ENCODE peak calls at places on chromosomes 3 and 15, in four cellular contexts. T is cardiac muscle cell; I is dorsolateral prefrontal cortex; Z is CD8-positive, alpha-beta T cell. Q is an unnamed sample.

GRCh38 chr3:106635271-106635670 is 742.0 kb upstream of the CCDC54 start:
- DNase-seq in Z (no peak), T (no peak), I (no peak), Q (no peak)

GRCh38 chr15:96066852-96067490 is 263.5 kb upstream of the NR2F2 start:
- DNase-seq in I (no peak), T (no peak), Z (no peak), Q (no peak)

GRCh38 chr3:158735296-158736033 is 3.2 kb upstream of the RARRES1 start:
- DNase-seq in I (no peak), Z (no peak), T (no peak), Q (no peak)

GRCh38 chr15:92097473-92098178 is 244.1 kb downstream of the SLCO3A1 start:
- DNase-seq in I (peak), T (peak), Z (peak), Q (no peak)

GRCh38 chr15:56496635-56497034 is 31.7 kb upstream of the MNS1 start:
- DNase-seq in T (peak), I (no peak), Z (no peak), Q (no peak)

GRCh38 chr3:143146875-143147274 is 27.3 kb downstream of the CHST2 start:
- DNase-seq in I (no peak), T (no peak), Z (no peak), Q (no peak)

GRCh38 chr3:5568451-5568850 is 380.9 kb downstream of the EDEM1 start:
- DNase-seq in Z (no peak), T (peak), I (no peak), Q (no peak)

GRCh38 chr3:6449099-6449498 is 411.8 kb upstream of the GRM7 start:
- DNase-seq in T (no peak), Z (no peak), I (no peak), Q (no peak)

GRCh38 chr3:124117486-124117885 is 125.6 kb upstream of the ROPN1 start:
- DNase-seq in T (no peak), I (peak), Z (no peak), Q (no peak)

GRCh38 chr15:98187549-98187948 is 227.0 kb downstream of the ARRDC4 start:
- DNase-seq in T (no peak), Z (no peak), I (no peak), Q (no peak)

GRCh38 chr15:65182538-65182937 is 2.6 kb downstream of the CLPX start:
- DNase-seq in T (no peak), I (no peak), Z (no peak), Q (no peak)

GRCh38 chr15:38882226-38882625 is 317.6 kb upstream of the RASGRP1 start:
- DNase-seq in I (no peak), Z (no peak), T (no peak), Q (no peak)

GRCh38 chr15:58179741-58180381 is 41.7 kb downstream of the AQP9 start:
- DNase-seq in T (no peak), I (no peak), Z (no peak), Q (no peak)

GRCh38 chr3:174681784-174682183 is 177.3 kb upstream of the NAALADL2 start:
- DNase-seq in I (no peak), T (no peak), Z (no peak), Q (no peak)

GRCh38 chr15:87032291-87032690 is 952.6 kb downstream of the AGBL1 start:
- DNase-seq in I (no peak), T (no peak), Z (no peak), Q (no peak)

GRCh38 chr3:142028174-142028833 is 121.0 kb downstream of the TFDP2 start:
- DNase-seq in T (peak), I (no peak), Z (no peak), Q (no peak)

GRCh38 chr15:40096094-40096876 is 12.4 kb downstream of the BMF start:
- DNase-seq in I (no peak), T (no peak), Z (no peak), Q (no peak)

GRCh38 chr15:47523669-47524068 is 193.6 kb upstream of the SEMA6D start:
- DNase-seq in T (peak), Z (no peak), I (no peak), Q (no peak)

GRCh38 chr15:52295421-52295991 is at the start of gene MYO5C:
- DNase-seq in Z (no peak), I (peak), T (peak), Q (peak)

GRCh38 chr3:29144361-29144760 is 136.5 kb upstream of the RBMS3 start:
- DNase-seq in Z (no peak), T (peak), I (no peak), Q (no peak)

GRCh38 chr3:69997486-69998307 is 1.8 kb upstream of the SAMMSON start:
- DNase-seq in Z (no peak), I (no peak), T (no peak), Q (no peak)

GRCh38 chr3:32413845-32414526 is 22.3 kb downstream of the CMTM7 start:
- DNase-seq in I (no peak), Z (no peak), T (no peak), Q (no peak)

GRCh38 chr3:113914646-113915045 is 33.2 kb upstream of the ZDHHC23 start:
- DNase-seq in Z (no peak), I (no peak), T (no peak), Q (no peak)

GRCh38 chr3:24101676-24102168 is 156.6 kb downstream of the NR1D2 start:
- DNase-seq in I (no peak), Z (no peak), T (no peak), Q (no peak)

GRCh38 chr3:127634653-127635052 is 5.7 kb downstream of the PODXL2 start:
- DNase-seq in Z (no peak), T (no peak), I (no peak), Q (no peak)

GRCh38 chr3:44252332-44252731 is 10.6 kb downstream of the TOPAZ1 start:
- DNase-seq in Z (no peak), I (no peak), T (no peak), Q (no peak)

GRCh38 chr15:72680931-72681330 is 5.1 kb downstream of the HIGD2B start:
- DNase-seq in I (no peak), T (no peak), Z (no peak), Q (no peak)

GRCh38 chr15:61689067-61689466 is 371.2 kb downstream of the VPS13C start:
- DNase-seq in Z (no peak), I (no peak), T (no peak), Q (no peak)

GRCh38 chr3:64209866-64210609 is 15.2 kb downstream of the PRICKLE2 start:
- DNase-seq in Z (no peak), T (no peak), I (peak), Q (peak)
- H3K27ac ChIP-seq in Z (no peak), T (no peak), I (no peak), Q (peak)

GRCh38 chr3:194141415-194142155 is 5.6 kb downstream of the HES1 start:
- DNase-seq in I (peak), Z (no peak), T (peak), Q (peak)
- H3K27ac ChIP-seq in I (no peak), Z (no peak), T (peak), Q (peak)

DNA sequence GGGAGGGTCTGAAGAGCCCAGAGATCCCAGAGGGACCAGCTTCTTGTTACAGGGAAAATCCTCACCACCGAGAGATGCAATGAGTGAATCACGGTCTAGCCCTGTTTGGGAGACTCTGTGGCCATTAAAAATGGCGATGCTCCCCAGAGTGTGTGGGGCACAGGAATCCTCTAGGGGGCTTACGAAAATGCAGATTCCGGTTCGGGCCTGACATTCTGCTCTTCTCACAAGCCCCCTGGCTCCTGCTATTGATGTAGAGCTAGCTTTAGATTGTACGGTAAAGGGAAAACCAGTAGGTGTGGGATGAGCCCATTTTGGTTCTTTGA is 35.5 kb upstream of the EPHB3 start:
- DNase-seq in I (no peak), Z (no peak), T (no peak), Q (no peak)
- H3K27ac ChIP-seq in I (no peak), Z (no peak), T (no peak), Q (no peak)

DNA sequence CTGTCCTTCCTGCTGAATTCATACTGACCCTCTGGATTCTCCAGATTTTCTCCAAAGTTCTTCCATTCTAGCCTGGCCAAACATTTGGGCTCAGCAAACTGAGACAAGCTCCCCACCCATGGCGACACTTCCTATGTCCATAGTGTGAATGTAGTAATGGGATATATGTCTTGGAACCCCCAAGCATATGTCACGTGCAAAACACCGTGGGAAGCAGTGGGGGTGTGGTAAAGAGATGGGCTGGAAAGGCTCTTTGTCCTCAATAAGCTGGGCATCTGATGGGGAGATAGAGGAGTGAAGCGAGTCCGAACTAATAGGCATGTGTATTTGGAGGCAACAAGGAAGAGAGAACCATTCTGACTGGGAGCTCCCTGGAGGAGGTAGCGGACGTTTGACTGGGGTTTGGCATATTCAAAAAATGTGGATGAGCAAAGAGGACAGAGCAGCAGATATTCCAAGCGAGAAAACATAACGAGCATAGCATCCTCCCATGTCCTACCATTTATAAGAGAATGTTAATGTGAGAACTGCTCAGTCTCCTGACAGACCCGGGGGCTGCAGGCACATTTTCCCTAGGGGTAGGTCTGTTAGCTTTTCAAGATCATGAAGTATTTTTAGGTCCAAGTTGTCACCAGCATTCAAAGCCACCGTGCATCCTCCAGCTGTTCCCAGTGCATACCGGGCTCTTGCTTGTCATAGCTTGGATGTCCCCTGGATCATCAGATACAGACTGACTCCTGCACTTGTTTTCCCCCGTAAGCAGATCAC is 25.6 kb downstream of the TPM1 start:
- DNase-seq in Z (no peak), I (no peak), T (no peak), Q (no peak)
- H3K27ac ChIP-seq in Z (no peak), I (no peak), T (peak), Q (peak)

DNA sequence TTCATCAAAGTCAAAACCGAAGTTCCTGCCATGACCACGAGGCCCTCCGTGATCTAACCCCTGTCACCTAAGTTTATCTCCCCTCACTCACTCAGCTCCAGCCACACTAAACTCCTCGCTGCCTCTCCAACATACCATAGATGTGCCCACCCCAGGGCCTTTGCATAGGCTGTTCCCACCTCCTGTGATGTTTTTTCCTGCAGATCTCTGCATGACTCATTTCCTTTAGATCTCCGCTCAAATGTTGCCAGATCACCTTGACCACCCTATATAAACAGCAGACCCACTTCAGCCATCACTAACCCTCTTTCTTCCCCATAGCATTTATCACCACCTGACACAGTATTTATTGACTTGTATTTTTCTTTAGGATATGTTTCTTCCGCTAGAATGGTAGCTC is 58.5 kb downstream of the HRH1 start:
- DNase-seq in I (no peak), Z (no peak), T (no peak), Q (no peak)
- H3K27ac ChIP-seq in I (no peak), Z (no peak), T (no peak), Q (no peak)

GRCh38 chr3:129604223-129604941 is 2.1 kb downstream of the PLXND1 start:
- DNase-seq in I (no peak), Z (no peak), T (no peak), Q (no peak)
- H3K27ac ChIP-seq in I (peak), Z (no peak), T (no peak), Q (peak)

DNA sequence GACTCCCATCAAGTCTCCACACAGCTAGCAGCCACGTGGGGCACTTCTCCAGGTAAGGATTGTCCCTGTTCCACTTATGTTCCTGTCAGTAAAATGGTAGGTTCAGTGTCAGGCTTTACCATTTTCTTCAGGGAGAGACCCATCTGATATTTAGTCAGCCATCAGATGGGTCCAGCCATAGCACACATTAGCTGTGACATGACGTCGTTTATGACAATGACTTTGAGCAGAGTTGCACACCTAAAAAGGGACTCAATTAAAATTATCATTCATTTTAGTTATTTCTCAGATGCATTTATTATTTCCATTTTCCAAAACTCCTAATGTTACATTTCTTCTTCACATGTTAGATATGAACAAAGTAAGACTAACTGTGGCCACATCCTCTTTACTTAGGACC is 68.2 kb upstream of the SNRPN start:
- DNase-seq in Z (no peak), T (no peak), I (no peak), Q (no peak)
- H3K27ac ChIP-seq in Z (no peak), T (no peak), I (no peak), Q (no peak)

GRCh38 chr15:94416829-94417228 is 185.5 kb downstream of the MCTP2 start:
- DNase-seq in T (no peak), I (no peak), Z (no peak), Q (no peak)

GRCh38 chr15:94414921-94415320 is 183.6 kb downstream of the MCTP2 start:
- DNase-seq in I (no peak), T (no peak), Z (no peak), Q (no peak)

GRCh38 chr15:94412979-94413741 is 181.8 kb downstream of the MCTP2 start:
- DNase-seq in I (no peak), Z (no peak), T (peak), Q (no peak)

DNA sequence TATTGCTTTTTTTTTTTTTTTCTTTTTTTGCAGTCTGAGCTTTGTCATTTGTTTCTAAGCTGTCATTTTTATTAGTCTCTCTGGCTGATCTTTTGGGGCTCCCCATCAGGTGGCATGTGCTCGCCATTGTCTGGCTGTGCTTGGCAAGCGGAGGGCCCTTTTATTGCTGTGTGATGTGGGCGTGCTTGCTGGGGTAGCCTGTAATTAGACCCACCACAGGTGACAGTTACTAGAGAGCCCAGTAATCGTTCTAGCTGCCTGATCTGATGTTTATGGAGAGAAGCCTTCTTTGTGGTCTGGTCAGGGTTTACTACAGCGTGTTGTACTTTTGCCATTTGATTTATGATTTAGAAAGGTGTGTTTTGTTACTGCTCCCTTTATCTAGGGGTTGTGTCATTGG is 179.9 kb downstream of the MCTP2 start:
- DNase-seq in Z (no peak), T (no peak), I (no peak), Q (no peak)
- H3K27ac ChIP-seq in Z (no peak), T (no peak), I (no peak), Q (no peak)

GRCh38 chr3:186598794-186599141 is 14.1 kb upstream of the AHSG start:
- DNase-seq in T (no peak), Z (no peak), I (no peak), Q (no peak)

GRCh38 chr3:186600896-186601295 is 12.0 kb upstream of the AHSG start:
- DNase-seq in I (no peak), Z (no peak), T (no peak), Q (no peak)

GRCh38 chr3:186599785-186600166 is 13.1 kb upstream of the AHSG start:
- DNase-seq in Z (no peak), T (no peak), I (no peak), Q (no peak)

GRCh38 chr3:186598108-186598784 is 14.6 kb upstream of the AHSG start:
- DNase-seq in T (peak), I (no peak), Z (no peak), Q (no peak)

GRCh38 chr3:186599142-186599784 is 13.6 kb upstream of the AHSG start:
- DNase-seq in I (no peak), T (no peak), Z (no peak), Q (no peak)
- H3K27ac ChIP-seq in I (no peak), T (no peak), Z (no peak), Q (no peak)

GRCh38 chr3:160291290-160291908 is 66.2 kb downstream of the C3orf80 start:
- DNase-seq in T (peak), I (no peak), Z (no peak), Q (no peak)
- H3K27ac ChIP-seq in T (peak), I (no peak), Z (no peak), Q (no peak)